ENCODE peak calls at places on chromosomes 13 and 19, in seven cellular contexts. C is dorsolateral prefrontal cortex; W is fibroblast of pulmonary artery; P is right atrium auricular region; N is CD4-positive, alpha-beta T cell; B is progenitor cell of endocrine pancreas; H is natural killer cell. R is an unnamed sample.
A peak's percentile ranks its signal among the peaks of the same experiment; 100 is the strongest.

GRCh38 chr19:2167896-2168618 is 4.3 kb downstream of the DOT1L start:
- DNase-seq in H (peak; percentile 72), B (no peak), P (peak; percentile 77), W (peak; percentile 62), C (no peak), N (no peak), R (no peak)

GRCh38 chr19:10003271-10003670 is 7.0 kb downstream of the COL5A3 start:
- DNase-seq in B (no peak), P (no peak), N (no peak), W (no peak), C (no peak), H (no peak), R (no peak)

GRCh38 chr13:114166381-114167131 is 12.5 kb upstream of the CFAP97D2 start:
- DNase-seq in P (no peak), B (no peak), N (no peak), W (no peak), C (peak; percentile 89), H (no peak), R (no peak)

GRCh38 chr13:95156208-95156607 is 145.0 kb downstream of the ABCC4 start:
- DNase-seq in N (no peak), W (peak; percentile 65), P (no peak), H (no peak), C (no peak), B (no peak), R (no peak)

GRCh38 chr13:20567881-20568528 is 1.0 kb downstream of the IFT88 start:
- DNase-seq in H (no peak), W (no peak), N (no peak), B (no peak), C (no peak), P (no peak), R (no peak)

GRCh38 chr19:36041831-36042230 is 9.2 kb upstream of the CLIP3 start:
- DNase-seq in N (no peak), B (no peak), W (peak; percentile 96), P (no peak), H (no peak), C (no peak), R (no peak)

GRCh38 chr19:28424041-28424440 is 788.9 kb downstream of the UQCRFS1 start:
- DNase-seq in W (no peak), B (no peak), N (no peak), P (no peak), C (no peak), H (no peak), R (no peak)

GRCh38 chr13:94968040-94968756 is 255.9 kb upstream of the SOX21 start:
- DNase-seq in H (no peak), B (peak; percentile 26), C (peak; percentile 61), P (no peak), W (no peak), N (no peak), R (peak; percentile 68)

GRCh38 chr13:112688560-112689497 is 1.0 kb upstream of the ATP11A start:
- DNase-seq in B (no peak), W (peak; percentile 6), C (no peak), P (no peak), N (peak; percentile 21), H (no peak), R (peak; percentile 40)

GRCh38 chr19:48556163-48556562 is 4.2 kb downstream of the SULT2B1 start:
- DNase-seq in C (no peak), P (no peak), H (no peak), N (no peak), B (no peak), W (peak; percentile 72), R (peak; percentile 52)

GRCh38 chr19:39444598-39445257 is 654 bp upstream of the SUPT5H start:
- DNase-seq in B (no peak), P (no peak), W (no peak), H (no peak), N (no peak), C (no peak), R (no peak)

GRCh38 chr19:39445258-39446071 is at the start of gene SUPT5H:
- DNase-seq in W (peak; percentile 99), C (peak; percentile 96), P (peak; percentile 98), N (peak; percentile 97), B (peak; percentile 90), H (peak; percentile 96), R (peak; percentile 97)

GRCh38 chr19:39449116-39449797 is 3.9 kb downstream of the SUPT5H start:
- DNase-seq in B (no peak), P (no peak), H (no peak), W (no peak), N (no peak), C (no peak), R (no peak)

GRCh38 chr19:39446365-39447084 is 1.1 kb downstream of the SUPT5H start:
- DNase-seq in P (no peak), W (no peak), C (no peak), N (no peak), H (no peak), B (no peak), R (no peak)

DNA sequence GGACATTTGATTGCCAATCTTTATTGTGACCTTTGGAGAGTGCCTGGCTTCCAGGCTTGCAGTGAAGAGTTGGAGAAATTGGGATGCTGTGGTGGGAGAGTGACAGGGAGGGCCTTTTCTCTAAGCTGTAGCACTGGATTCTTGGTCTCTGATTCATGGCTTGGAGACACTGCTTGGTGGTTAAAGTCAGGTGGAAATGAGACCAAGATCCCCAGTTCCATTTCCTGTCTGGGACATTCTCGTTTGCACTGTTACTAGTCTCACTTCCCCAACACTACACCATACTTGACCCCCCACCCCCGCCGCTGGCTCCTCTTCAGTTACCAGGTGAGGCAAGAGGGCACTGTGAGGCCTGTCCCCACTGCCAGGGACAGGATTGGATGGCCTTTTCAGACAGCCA is 2.9 kb downstream of the SUPT5H start:
- DNase-seq in B (no peak), C (no peak), P (no peak), N (no peak), W (no peak), H (no peak), R (no peak)
- TF ChIP-seq CTCF in B (no peak), C (no peak), P (no peak), N (no peak), W (no peak), H (no peak), R (no peak)

GRCh38 chr13:44576396-44577235 is 486 bp upstream of the TSC22D1 start:
- DNase-seq in W (peak; percentile 11), P (no peak), C (peak; percentile 59), B (no peak), N (peak; percentile 13), H (no peak), R (peak; percentile 57)
- TF ChIP-seq CTCF in W (no peak), P (no peak), C (no peak), B (no peak), N (no peak), H (no peak), R (no peak)

DNA sequence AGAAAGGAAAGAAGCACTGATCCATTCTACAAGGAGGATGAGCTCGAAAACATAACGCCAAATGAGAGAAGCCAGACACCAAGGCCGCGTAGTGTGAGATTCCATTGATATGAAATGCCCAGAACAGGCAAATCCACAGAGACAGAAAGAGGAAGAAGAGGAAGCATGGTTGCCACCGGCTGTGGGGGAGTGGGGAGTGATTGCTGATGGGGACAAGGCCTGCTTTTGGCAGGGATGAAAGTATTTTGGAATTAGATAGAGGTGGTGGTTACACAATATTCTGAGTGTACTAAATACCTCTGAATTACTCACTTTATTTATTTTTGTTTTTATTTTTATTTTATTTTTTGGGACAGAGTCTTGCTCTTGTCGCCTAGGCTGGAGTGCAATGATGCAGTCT is 50.2 kb upstream of the KLF2 start:
- DNase-seq in H (no peak), W (peak; percentile 60), B (no peak), N (no peak), C (no peak), P (no peak), R (no peak)
- TF ChIP-seq CTCF in H (no peak), W (no peak), B (no peak), N (no peak), C (no peak), P (no peak), R (no peak)

GRCh38 chr19:50198431-50199253 is 4.8 kb upstream of the MYH14 start:
- DNase-seq in B (no peak), C (no peak), W (no peak), P (no peak), N (no peak), H (no peak), R (no peak)
- TF ChIP-seq CTCF in B (no peak), C (no peak), W (no peak), P (no peak), N (no peak), H (no peak), R (no peak)

GRCh38 chr13:52845334-52845761 is 3.1 kb downstream of the PCDH8 start:
- DNase-seq in N (no peak), H (no peak), P (no peak), B (peak; percentile 34), C (no peak), W (no peak), R (peak; percentile 74)
- TF ChIP-seq CTCF in N (no peak), H (no peak), P (no peak), B (peak; percentile 59), C (no peak), W (no peak), R (no peak)

DNA sequence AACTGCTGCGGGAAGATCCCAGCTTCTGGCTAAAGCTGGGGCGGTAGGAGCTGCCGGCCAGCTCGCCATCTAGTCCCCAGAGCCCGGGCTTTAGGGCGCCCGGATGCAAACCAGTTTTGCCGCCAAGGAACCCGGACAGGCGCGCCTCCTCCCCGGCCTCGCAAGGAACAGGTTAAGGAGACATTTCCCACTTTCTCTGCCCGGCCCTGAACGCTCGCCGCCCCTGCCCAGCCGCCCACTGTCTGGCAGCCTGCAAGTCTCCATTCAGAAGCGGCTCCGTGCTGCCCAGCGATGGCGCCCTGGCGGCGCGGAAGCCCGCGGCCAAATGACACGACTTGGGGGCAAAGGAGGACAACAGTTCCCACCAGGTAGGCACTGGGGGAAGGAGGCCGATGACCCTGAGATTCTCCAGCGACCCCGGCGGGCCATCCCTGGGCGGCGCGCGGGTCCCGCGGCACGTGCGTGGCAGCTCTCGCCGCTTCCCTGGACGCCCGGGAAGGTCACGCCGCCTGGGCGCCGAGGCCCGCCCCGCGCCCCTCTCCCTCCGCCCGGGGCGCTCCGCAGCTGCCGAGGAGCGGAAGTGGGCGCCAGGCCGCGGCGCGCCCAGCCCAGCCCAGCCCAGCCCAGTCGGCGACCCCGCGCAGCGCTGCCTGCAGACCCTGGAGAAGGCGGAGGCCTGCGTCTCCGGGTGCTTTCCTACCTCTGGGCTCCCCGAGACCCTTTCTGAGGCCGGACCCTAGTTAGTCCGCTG is 42.2 kb upstream of the HNRNPA1L2 start:
- DNase-seq in N (no peak), P (no peak), H (no peak), W (peak; percentile 3), C (peak; percentile 57), B (peak; percentile 54), R (peak; percentile 75)
- TF ChIP-seq CTCF in N (no peak), P (peak; percentile 12), H (no peak), W (no peak), C (no peak), B (peak; percentile 13), R (no peak)

R was measured in glutamatergic neuron.